ENCODE peak calls at places on chromosomes 11 and 22, in seven cellular contexts. B, Q, G, V, I, O and K are unnamed samples.

GRCh38 chr11:13258855-13259254 is 18.7 kb upstream of the BMAL1 start:
- DNase-seq in B (no peak), Q (no peak), I (no peak), G (no peak), V (no peak), O (no peak), K (no peak)

GRCh38 chr11:6365659-6366058 is 24.6 kb upstream of the SMPD1 start:
- DNase-seq in G (no peak), Q (no peak), V (no peak), O (no peak), B (no peak), I (no peak), K (no peak)

GRCh38 chr11:110128161-110128560 is 35.0 kb downstream of the ZC3H12C start:
- DNase-seq in Q (no peak), B (no peak), G (no peak), V (no peak), O (peak), I (no peak), K (no peak)

GRCh38 chr11:88345408-88345807 is 7.9 kb upstream of the CTSC start:
- DNase-seq in Q (no peak), O (peak), I (no peak), B (no peak), V (no peak), G (no peak), K (no peak)

GRCh38 chr22:35863432-35863831 is 145.8 kb downstream of the APOL5 start:
- DNase-seq in V (no peak), B (no peak), I (no peak), O (no peak), Q (no peak), G (no peak), K (no peak)

GRCh38 chr22:40363059-40363458 is 7.3 kb upstream of the SGSM3 start:
- DNase-seq in Q (no peak), I (no peak), V (peak), G (no peak), B (peak), O (no peak), K (no peak)

GRCh38 chr11:101346591-101346990 is 217.0 kb upstream of the PGR start:
- DNase-seq in Q (no peak), B (no peak), O (peak), G (no peak), V (no peak), I (no peak), K (no peak)

GRCh38 chr11:111283945-111284481 is 14.3 kb upstream of the POU2AF3 start:
- DNase-seq in O (no peak), I (no peak), G (no peak), V (no peak), Q (no peak), B (no peak), K (no peak)

GRCh38 chr11:61906522-61906909 is 10.8 kb downstream of the RAB3IL1 start:
- DNase-seq in O (no peak), V (no peak), G (no peak), B (no peak), I (no peak), Q (no peak), K (no peak)

GRCh38 chr11:111694851-111695250 is 71.3 kb downstream of the PPP2R1B start:
- DNase-seq in G (no peak), Q (no peak), B (no peak), O (peak), I (no peak), V (no peak), K (peak)

GRCh38 chr11:125371451-125371935 is 124.6 kb downstream of the FEZ1 start:
- DNase-seq in V (no peak), G (peak), B (no peak), Q (no peak), O (no peak), I (no peak), K (no peak)

GRCh38 chr22:48624401-48624800 is 1203.3 kb downstream of the BRD1 start:
- DNase-seq in V (no peak), O (no peak), G (no peak), Q (no peak), B (no peak), I (no peak), K (no peak)

GRCh38 chr11:20933958-20934357 is 264.6 kb downstream of the NELL1 start:
- DNase-seq in Q (no peak), O (no peak), B (no peak), V (no peak), G (no peak), I (no peak), K (no peak)

GRCh38 chr11:92296138-92296515 is 71.5 kb downstream of the FAT3 start:
- DNase-seq in I (no peak), B (no peak), G (no peak), O (peak), V (no peak), Q (no peak), K (no peak)

GRCh38 chr22:36384766-36385400 is 2.9 kb downstream of the MYH9 start:
- DNase-seq in G (no peak), O (no peak), Q (no peak), V (no peak), I (peak), B (no peak), K (no peak)

GRCh38 chr11:75450826-75451783 is 18.1 kb upstream of the KLHL35 start:
- DNase-seq in B (no peak), I (peak), V (no peak), Q (no peak), O (no peak), G (no peak), K (no peak)

GRCh38 chr11:62666259-62666926 is 1.3 kb downstream of the CSKMT start:
- DNase-seq in B (no peak), V (no peak), O (no peak), Q (no peak), G (no peak), I (no peak), K (no peak)

GRCh38 chr11:95915051-95915450 is 8.9 kb downstream of the MTMR2 start:
- DNase-seq in I (no peak), G (no peak), V (no peak), B (no peak), Q (no peak), O (peak), K (no peak)

GRCh38 chr11:13135385-13136271 is 126.5 kb downstream of the RASSF10 start:
- DNase-seq in I (no peak), G (no peak), B (no peak), O (peak), V (peak), Q (no peak), K (peak)

GRCh38 chr11:10654211-10655150 is 39.1 kb downstream of the IRAG1 start:
- DNase-seq in B (no peak), G (no peak), O (peak), Q (peak), V (no peak), I (peak), K (no peak)

GRCh38 chr11:10600570-10601248 is 32.2 kb upstream of the LYVE1 start:
- DNase-seq in G (peak), V (no peak), I (no peak), Q (no peak), B (no peak), O (no peak), K (no peak)

GRCh38 chr22:26648011-26648497 is 9.3 kb upstream of the MIAT start:
- DNase-seq in V (no peak), I (no peak), Q (no peak), B (no peak), G (no peak), O (no peak), K (no peak)

GRCh38 chr11:35907648-35908431 is 36.0 kb upstream of the LDLRAD3 start:
- DNase-seq in B (no peak), Q (peak), G (no peak), V (no peak), I (no peak), O (peak), K (peak)

GRCh38 chr11:77051511-77051910 is 15.3 kb upstream of the CAPN5 start:
- DNase-seq in V (no peak), Q (no peak), I (no peak), G (no peak), B (no peak), O (peak), K (no peak)